ENCODE peak calls at places on chromosomes 4 and X, in seven cellular contexts. J, E, O, X, S, F and G are unnamed samples.

GRCh38 chr4:83217721-83218522 is 66.7 kb downstream of the COQ2 start:
- DNase-seq in O (no peak), X (no peak), S (no peak), F (peak), E (peak), J (no peak), G (peak)

GRCh38 chrX:67654301-67654700 is 110.5 kb downstream of the AR start:
- DNase-seq in E (no peak), F (no peak), J (no peak), X (no peak), S (no peak), O (no peak), G (no peak)

GRCh38 chr4:113411496-113411938 is 350.0 kb downstream of the CAMK2D start:
- DNase-seq in O (peak), J (peak), F (no peak), S (peak), E (peak), X (no peak), G (no peak)

GRCh38 chr4:130808492-130808891 is 1712.5 kb downstream of the C4orf33 start:
- DNase-seq in O (no peak), S (no peak), J (peak), F (no peak), E (no peak), X (no peak), G (no peak)

GRCh38 chr4:96603635-96604034 is 763.7 kb downstream of the PDHA2 start:
- DNase-seq in O (no peak), F (no peak), E (no peak), J (peak), X (no peak), S (no peak), G (no peak)

GRCh38 chrX:15686818-15687685 is 22.4 kb upstream of the CLTRN start:
- DNase-seq in J (peak), F (peak), X (peak), O (peak), S (peak), E (peak), G (peak)

GRCh38 chrX:53882331-53882730 is 161.9 kb downstream of the PHF8 start:
- DNase-seq in F (no peak), E (peak), X (peak), J (peak), O (no peak), S (no peak), G (no peak)

GRCh38 chr4:69576251-69576877 is 63.1 kb downstream of the UGT2A2 start:
- DNase-seq in S (no peak), X (no peak), E (no peak), J (no peak), F (no peak), O (no peak), G (no peak)

GRCh38 chr4:54281060-54281781 is 52.1 kb downstream of the PDGFRA start:
- DNase-seq in O (peak), J (peak), X (no peak), E (peak), S (peak), F (no peak), G (no peak)

GRCh38 chrX:41043950-41044349 is 41.3 kb upstream of the USP9X start:
- DNase-seq in F (no peak), X (no peak), S (no peak), J (peak), O (no peak), E (no peak), G (no peak)

GRCh38 chr4:30714408-30715031 is 5.6 kb upstream of the PCDH7 start:
- DNase-seq in O (no peak), J (peak), E (peak), X (peak), F (no peak), S (peak), G (no peak)

GRCh38 chr4:17494258-17494657 is 17.6 kb downstream of the QDPR start:
- DNase-seq in S (no peak), X (peak), J (peak), F (no peak), E (peak), O (peak), G (no peak)

GRCh38 chrX:150975655-150976390 is 7.3 kb upstream of the HMGB3 start:
- DNase-seq in S (peak), F (no peak), X (no peak), O (no peak), J (no peak), E (no peak), G (no peak)

DNA sequence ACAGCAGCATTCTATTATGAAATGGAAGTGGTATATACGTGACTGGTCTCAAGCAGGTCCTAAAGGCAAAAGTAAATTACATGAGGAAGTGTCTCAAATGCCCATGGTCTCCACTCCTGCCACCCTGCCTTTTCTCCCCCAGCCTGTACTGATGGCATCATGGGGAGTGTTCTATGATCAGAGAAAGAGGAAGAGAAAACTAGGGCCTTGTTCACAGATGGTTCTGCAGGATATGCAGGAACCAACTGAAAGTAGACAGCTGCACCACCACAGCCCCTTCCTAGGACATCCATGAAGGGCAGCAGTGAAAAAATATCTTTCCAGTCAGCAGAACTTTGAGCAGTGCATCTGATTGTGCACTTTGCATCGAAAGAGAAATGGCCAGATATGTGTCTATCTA is 901.5 kb downstream of the ARAP2 start:
- DNase-seq in O (no peak), J (no peak), X (no peak), S (no peak), E (no peak), F (no peak), G (no peak)
- TF ChIP-seq CTCF in O (no peak), J (no peak), X (no peak), S (no peak), E (no peak), F (no peak), G (no peak)

DNA sequence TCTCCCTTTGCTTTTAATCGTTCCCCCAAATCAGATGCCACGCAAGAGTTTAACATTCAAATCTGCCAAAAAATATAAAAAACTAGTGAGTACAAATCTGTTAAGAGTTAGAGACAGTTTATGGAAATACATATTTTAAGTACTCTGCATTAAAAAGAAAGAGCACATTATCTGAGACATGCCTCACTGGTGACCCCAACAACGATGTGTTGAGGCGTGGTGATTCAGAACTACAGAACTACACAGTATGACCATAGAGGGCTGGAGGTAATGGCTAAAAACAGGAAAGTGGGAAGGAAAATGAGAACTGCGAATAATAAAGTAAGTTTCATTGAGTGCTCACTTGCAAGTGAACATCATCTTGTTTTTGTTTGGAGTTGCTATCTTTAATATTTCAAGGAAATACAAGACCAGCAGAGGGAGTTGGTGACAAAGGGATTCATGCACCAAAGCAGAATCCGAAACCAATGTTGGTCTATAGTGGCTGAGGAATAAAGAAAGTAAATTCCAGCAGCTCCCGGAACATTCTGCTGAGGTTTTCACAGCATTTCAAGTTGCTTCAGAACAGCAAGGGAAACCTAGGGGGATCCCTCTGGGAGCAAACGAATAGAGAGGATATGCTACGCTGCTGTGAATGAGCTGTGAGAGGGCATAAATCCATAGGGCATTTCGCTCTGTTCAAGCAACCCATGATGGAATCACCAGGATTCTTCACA is 92.2 kb downstream of the DCHS2 start:
- DNase-seq in J (peak), X (peak), S (no peak), F (no peak), E (no peak), O (peak), G (no peak)
- TF ChIP-seq CTCF in J (peak), X (peak), S (peak), F (peak), E (no peak), O (peak), G (no peak)

DNA sequence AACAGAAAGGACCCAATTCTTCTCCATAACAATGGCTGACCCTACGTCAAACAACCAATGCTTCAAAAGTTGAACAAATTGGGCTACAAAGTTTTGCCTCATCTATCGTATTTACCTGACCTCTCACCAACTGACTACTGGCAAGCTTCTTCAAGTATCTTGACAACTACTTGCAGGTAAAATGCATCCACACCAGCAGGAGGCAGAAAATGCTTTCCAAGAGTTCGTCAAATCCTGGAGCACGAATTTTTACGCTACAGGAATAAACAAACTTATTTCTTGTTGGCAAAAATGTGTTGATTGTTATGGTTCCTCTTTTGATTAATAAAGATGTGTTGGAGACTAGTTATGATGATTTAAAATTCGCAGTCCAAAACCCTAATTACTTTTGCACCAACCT is 6.7 kb upstream of the GAB1 start:
- DNase-seq in O (no peak), J (no peak), X (no peak), S (no peak), F (no peak), E (no peak), G (no peak)
- TF ChIP-seq CTCF in O (no peak), J (no peak), X (no peak), S (no peak), F (no peak), E (no peak), G (no peak)

GRCh38 chr4:7705062-7705461 is 234.6 kb downstream of the AFAP1 start:
- DNase-seq in J (no peak), X (no peak), F (no peak), O (no peak), E (no peak), S (peak), G (no peak)
- TF ChIP-seq CTCF in J (no peak), X (no peak), F (no peak), O (peak), E (no peak), S (no peak), G (no peak)